ENCODE peak calls at places on chromosomes 6 and 20, in ten cellular contexts. B is endodermal cell; G is neural crest cell; O is BE2C; U is CD8-positive, alpha-beta T cell; F is astrocyte of the spinal cord; A is endothelial cell; I is fibroblast of mammary gland; Z is coronary artery; H is HCT116. Y is an unnamed sample.

GRCh38 chr6:39669943-39670342 is 55.3 kb downstream of the KIF6 start:
- DNase-seq in B (no peak), G (no peak), O (no peak), U (no peak), F (peak; percentile 20), A (no peak), I (no peak), Z (no peak), H (no peak), Y (no peak)

GRCh38 chr20:41783423-41784220 is 165.4 kb upstream of the CHD6 start:
- DNase-seq in B (no peak), G (no peak), O (no peak), U (no peak), F (no peak), A (no peak), I (no peak), Z (no peak), H (no peak), Y (no peak)

GRCh38 chr20:49353348-49353747 is 75.5 kb upstream of the ZNFX1 start:
- DNase-seq in B (no peak), G (no peak), O (no peak), U (no peak), F (no peak), A (no peak), I (no peak), Z (no peak), H (no peak), Y (no peak)

GRCh38 chr6:139311826-139312225 is 20.0 kb upstream of the TXLNB start:
- DNase-seq in B (no peak), G (no peak), O (no peak), U (no peak), F (no peak), A (no peak), I (peak; percentile 58), Z (no peak), H (no peak), Y (no peak)

GRCh38 chr6:163750436-163751031 is 336.0 kb downstream of the QKI start:
- DNase-seq in B (peak; percentile 39), G (no peak), O (no peak), U (no peak), F (no peak), A (no peak), I (no peak), Z (no peak), H (no peak), Y (no peak)

GRCh38 chr6:150079604-150080003 is 10.7 kb upstream of the ULBP3 start:
- DNase-seq in B (peak; percentile 70), G (no peak), O (no peak), U (peak; percentile 57), F (peak; percentile 17), A (no peak), I (no peak), Z (peak; percentile 52), H (no peak), Y (no peak)

GRCh38 chr6:137736048-137736846 is 130.8 kb upstream of the TNFAIP3 start:
- DNase-seq in B (no peak), G (no peak), O (no peak), U (no peak), F (no peak), A (no peak), I (peak; percentile 34), Z (no peak), H (no peak), Y (no peak)

GRCh38 chr6:3421763-3422456 is 34.9 kb downstream of the SLC22A23 start:
- DNase-seq in B (no peak), G (no peak), O (no peak), U (no peak), F (peak; percentile 83), A (no peak), I (peak; percentile 84), Z (no peak), H (no peak), Y (no peak)

GRCh38 chr20:45695496-45695895 is 6.3 kb upstream of the WFDC13 start:
- DNase-seq in B (no peak), G (no peak), O (no peak), U (no peak), F (no peak), A (no peak), I (peak; percentile 23), Z (no peak), H (no peak), Y (no peak)

GRCh38 chr6:52164319-52165094 is 21.7 kb upstream of the IL17A start:
- DNase-seq in B (no peak), G (no peak), O (no peak), U (no peak), F (no peak), A (no peak), I (no peak), Z (no peak), H (no peak), Y (no peak)

GRCh38 chr6:51618563-51618962 is 468.9 kb downstream of the PKHD1 start:
- DNase-seq in B (no peak), G (no peak), O (no peak), U (no peak), F (no peak), A (no peak), I (peak; percentile 0), Z (no peak), H (no peak), Y (no peak)

DNA sequence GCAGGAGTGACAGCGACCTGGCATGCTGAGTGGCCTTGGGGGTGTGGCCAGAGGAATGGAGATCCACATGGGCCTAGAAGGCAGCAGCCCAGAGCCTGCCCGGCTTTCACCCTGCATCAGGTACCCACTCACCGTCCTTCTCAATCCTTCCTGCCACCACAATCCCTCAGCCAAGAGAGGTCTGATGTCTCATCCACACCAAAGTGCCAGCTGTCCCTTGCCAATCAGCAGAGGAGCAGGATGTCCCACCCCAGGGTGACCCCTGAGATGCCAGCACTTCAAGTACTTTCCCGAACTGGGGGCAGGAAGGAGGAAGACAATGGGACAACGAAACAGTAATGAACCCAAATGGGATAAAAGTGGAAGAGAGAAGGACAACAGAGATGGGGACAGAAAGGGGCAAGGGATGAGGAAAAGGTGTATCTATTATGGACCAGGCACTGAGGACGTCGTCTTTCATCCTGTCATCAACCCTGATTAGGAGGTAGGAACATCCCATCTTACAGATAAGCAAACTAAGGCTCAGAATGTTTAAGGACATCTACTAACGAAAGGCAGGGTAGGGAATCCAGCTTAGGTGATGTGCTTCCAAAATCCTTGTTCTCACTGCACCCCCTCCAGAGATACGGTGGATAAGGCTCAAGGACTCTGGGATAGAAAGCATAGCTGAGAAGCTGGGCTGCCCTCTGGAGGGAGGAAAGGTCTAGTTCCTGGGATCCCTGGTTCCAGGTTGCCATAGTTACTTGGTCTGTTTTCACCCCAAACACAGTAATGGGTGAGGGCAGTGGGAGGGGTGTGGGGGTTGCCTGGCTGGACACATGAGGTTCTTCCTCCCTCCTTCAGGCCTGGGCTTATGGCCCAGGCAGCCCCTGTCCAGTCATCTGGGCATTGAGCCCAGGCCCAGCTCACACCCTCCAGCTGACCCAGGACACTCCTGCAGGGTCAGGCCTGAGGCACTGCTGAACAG is 4.5 kb upstream of the TNXB start:
- DNase-seq in B (peak; percentile 83), G (no peak), O (no peak), U (no peak), F (peak; percentile 93), A (no peak), I (peak; percentile 99), Z (peak; percentile 97), H (no peak), Y (no peak)
- TF ChIP-seq CTCF in B (peak; percentile 48), G (no peak), O (peak; percentile 18), U (no peak), F (peak; percentile 51), A (no peak), I (peak; percentile 74), Z (no peak), H (peak; percentile 12), Y (no peak)

DNA sequence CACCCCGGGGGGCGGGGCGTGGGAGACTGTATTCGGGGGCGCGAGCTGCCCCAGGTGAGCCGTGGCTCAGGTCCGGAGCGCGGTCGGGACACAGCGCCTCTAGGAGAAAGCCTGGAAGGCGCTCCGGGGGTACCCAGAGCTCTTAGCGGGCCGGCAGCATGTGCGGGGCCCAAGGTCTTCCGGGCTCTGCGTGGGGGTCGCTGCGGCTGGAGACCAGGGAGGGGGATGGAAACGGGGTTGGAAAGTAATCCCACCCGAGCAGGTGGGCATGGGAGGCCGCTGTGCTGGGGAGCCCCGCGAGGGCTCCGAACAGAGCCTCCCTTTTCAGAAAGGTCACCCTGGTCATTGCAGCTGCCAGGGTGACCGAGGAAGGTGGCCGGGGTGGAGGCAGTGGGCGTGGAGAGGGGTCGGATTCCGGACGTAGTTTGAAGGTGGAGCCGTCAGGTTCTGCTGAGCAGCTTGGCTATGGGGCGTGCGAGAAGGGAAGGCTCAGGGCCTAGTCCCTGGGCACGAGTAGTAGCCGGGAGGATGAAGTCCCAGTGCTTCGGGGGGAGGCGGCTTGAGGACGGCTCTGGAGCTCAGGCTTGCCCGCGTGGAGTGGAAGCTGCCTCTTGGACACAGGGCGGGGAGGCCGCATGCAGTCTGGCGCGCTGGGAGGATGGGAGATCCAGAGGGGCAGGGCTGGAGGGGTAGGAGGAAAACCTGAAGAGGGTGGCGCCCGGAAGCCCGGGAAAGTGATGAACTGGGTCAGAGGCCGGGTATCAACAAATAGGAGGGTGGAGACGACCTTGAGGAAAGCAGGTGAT is at the start of gene SIRT5:
- DNase-seq in B (peak; percentile 95), G (peak; percentile 61), O (peak; percentile 80), U (peak; percentile 78), F (peak; percentile 82), A (peak; percentile 64), I (peak; percentile 72), Z (peak; percentile 90), H (peak; percentile 85), Y (peak; percentile 64)
- TF ChIP-seq CTCF in B (no peak), G (no peak), O (no peak), U (no peak), F (no peak), A (peak; percentile 90), I (no peak), Z (no peak), H (no peak), Y (no peak)

DNA sequence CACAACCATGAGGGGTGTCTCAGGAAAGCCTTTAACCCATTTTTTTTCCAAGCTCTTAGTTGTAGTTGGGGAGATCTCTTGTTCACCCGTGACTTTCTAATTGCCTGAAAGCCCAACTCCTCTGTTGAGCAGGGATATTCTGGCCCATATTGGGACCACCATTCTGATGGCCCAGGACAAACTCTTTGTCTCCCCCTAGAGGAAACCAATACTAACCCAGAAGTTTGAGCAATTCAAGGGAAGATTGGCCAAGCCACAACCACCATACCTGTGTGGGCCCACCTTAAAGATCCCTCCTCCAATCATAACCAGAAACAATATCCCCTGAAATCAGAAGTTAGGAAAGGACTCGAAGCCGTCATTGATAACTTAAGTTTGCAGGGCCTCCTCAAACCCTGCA is 132.6 kb downstream of the THBS2 start:
- DNase-seq in B (no peak), G (no peak), O (no peak), U (no peak), F (no peak), A (no peak), I (no peak), Z (no peak), H (no peak), Y (no peak)
- TF ChIP-seq CTCF in B (peak; percentile 41), G (no peak), O (peak; percentile 32), U (no peak), F (peak; percentile 10), A (peak; percentile 17), I (peak; percentile 28), Z (no peak), H (peak; percentile 22), Y (no peak)

DNA sequence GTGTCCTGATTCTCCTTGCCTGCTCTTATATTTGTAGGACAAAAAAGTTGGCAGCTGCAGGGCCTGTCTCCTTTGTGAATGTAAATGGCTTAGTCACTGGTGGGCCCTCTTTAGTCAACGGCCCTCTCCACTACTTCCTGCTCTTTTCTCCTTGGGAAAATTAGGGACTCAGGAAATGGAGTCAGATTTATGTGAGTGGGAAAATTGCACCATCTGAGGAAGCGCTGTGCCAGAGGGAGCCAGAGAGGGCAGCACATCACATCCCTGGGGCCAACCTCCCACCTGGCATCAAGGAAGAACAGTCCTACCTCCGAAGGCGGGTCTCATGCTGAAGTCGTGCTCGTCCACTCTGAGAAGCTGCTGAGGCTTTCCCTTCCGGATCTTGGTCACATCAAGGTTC is 15.6 kb downstream of the GABRR2 start:
- DNase-seq in B (no peak), G (no peak), O (no peak), U (no peak), F (no peak), A (no peak), I (peak; percentile 31), Z (no peak), H (peak; percentile 21), Y (no peak)
- TF ChIP-seq CTCF in B (peak; percentile 58), G (peak; percentile 33), O (peak; percentile 20), U (no peak), F (peak; percentile 17), A (no peak), I (peak; percentile 21), Z (no peak), H (peak; percentile 68), Y (peak; percentile 18)